ENCODE peak calls at places on chromosomes 3 and 15, in five cellular contexts. T, V, E, B and F are unnamed samples.

GRCh38 chr3:23385327-23385726 is 182.2 kb downstream of the UBE2E2 start:
- DNase-seq in E (no peak), B (no peak), T (no peak), V (no peak), F (no peak)

GRCh38 chr15:83928878-83929418 is 275.0 kb downstream of the ADAMTSL3 start:
- DNase-seq in T (no peak), V (no peak), E (no peak), B (no peak), F (no peak)

GRCh38 chr15:80749589-80749988 is 29.6 kb upstream of the CEMIP start:
- DNase-seq in B (no peak), T (no peak), V (no peak), E (no peak), F (no peak)

GRCh38 chr3:172309059-172309458 is 139.2 kb downstream of the GHSR start:
- DNase-seq in T (no peak), E (no peak), B (no peak), V (no peak), F (no peak)

GRCh38 chr15:89912674-89913396 is at the start of gene ARPIN:
- DNase-seq in B (no peak), T (no peak), E (peak; percentile 54), V (peak; percentile 48), F (peak; percentile 44)

GRCh38 chr3:39114456-39114855 is 7.0 kb downstream of the TTC21A start:
- DNase-seq in E (no peak), B (no peak), V (no peak), T (no peak), F (no peak)

GRCh38 chr3:184380210-184380626 is 364 bp downstream of the CHRD start:
- DNase-seq in E (no peak), V (peak; percentile 31), T (no peak), B (no peak), F (no peak)

GRCh38 chr3:192284443-192285072 is 442.8 kb downstream of the FGF12 start:
- DNase-seq in T (no peak), E (no peak), B (no peak), V (no peak), F (no peak)

GRCh38 chr3:55579499-55579898 is 92.4 kb upstream of the WNT5A start:
- DNase-seq in E (no peak), V (peak; percentile 15), B (no peak), T (no peak), F (no peak)

GRCh38 chr15:89119489-89120478 is 31.5 kb downstream of the ABHD2 start:
- DNase-seq in V (peak; percentile 85), E (no peak), T (no peak), B (no peak), F (no peak)

GRCh38 chr3:187841552-187841951 is 96.3 kb upstream of the BCL6 start:
- DNase-seq in T (no peak), V (peak; percentile 25), B (no peak), E (no peak), F (no peak)

GRCh38 chr3:1082024-1082633 is 10.7 kb upstream of the CNTN6 start:
- DNase-seq in B (no peak), E (peak; percentile 39), V (peak; percentile 39), T (no peak), F (no peak)

GRCh38 chr3:122356402-122356801 is 26.6 kb downstream of the MIX23 start:
- DNase-seq in T (no peak), B (no peak), V (peak; percentile 12), E (peak; percentile 29), F (peak; percentile 0)

GRCh38 chr15:61367953-61368352 is 138.9 kb upstream of the RORA start:
- DNase-seq in B (no peak), E (no peak), V (no peak), T (no peak), F (no peak)

GRCh38 chr15:41934843-41935242 is 37.5 kb downstream of the EHD4 start:
- DNase-seq in T (peak; percentile 64), E (no peak), B (peak; percentile 75), V (no peak), F (no peak)

GRCh38 chr15:70121656-70122297 is 24.1 kb upstream of the TLE3 start:
- DNase-seq in V (peak; percentile 85), T (no peak), E (no peak), B (no peak), F (no peak)

GRCh38 chr15:65392368-65392767 is 14.6 kb upstream of the IGDCC3 start:
- DNase-seq in T (no peak), E (no peak), V (no peak), B (no peak), F (no peak)

GRCh38 chr3:167148121-167148520 is 232.0 kb downstream of the ZBBX start:
- DNase-seq in E (no peak), V (no peak), B (no peak), T (no peak), F (no peak)

GRCh38 chr15:70375586-70375985 is 277.9 kb upstream of the TLE3 start:
- DNase-seq in B (no peak), V (no peak), E (no peak), T (no peak), F (no peak)

GRCh38 chr15:50506121-50506520 is 40.3 kb downstream of the USP50 start:
- DNase-seq in B (no peak), T (no peak), V (no peak), E (no peak), F (no peak)

GRCh38 chr3:43455233-43455632 is 166.6 kb downstream of the ANO10 start:
- DNase-seq in T (no peak), B (no peak), V (peak; percentile 48), E (no peak), F (no peak)

GRCh38 chr3:55524565-55525244 is 37.6 kb upstream of the WNT5A start:
- DNase-seq in B (no peak), E (no peak), T (no peak), V (peak; percentile 86), F (no peak)

GRCh38 chr3:177284383-177284881 is 87.2 kb upstream of the TBL1XR1 start:
- DNase-seq in E (no peak), B (no peak), V (peak; percentile 67), T (no peak), F (no peak)

GRCh38 chr3:188756241-188756640 is 415.5 kb upstream of the TPRG1 start:
- DNase-seq in V (no peak), T (no peak), E (no peak), B (no peak), F (no peak)

GRCh38 chr15:63948971-63949370 is 97.3 kb downstream of the DAPK2 start:
- DNase-seq in B (no peak), E (no peak), T (no peak), V (no peak), F (no peak)